ENCODE peak calls at places on chromosomes 11 and 22, in four cellular contexts. X, V, L and D are unnamed samples.
A peak's percentile ranks its signal among the peaks of the same experiment; 100 is the strongest.

GRCh38 chr22:41181349-41182241 is 23.5 kb upstream of the L3MBTL2 start:
- DNase-seq in X (no peak), V (peak; percentile 88), L (no peak), D (no peak)

GRCh38 chr11:1494650-1495049 is 8.1 kb upstream of the MOB2 start:
- DNase-seq in X (no peak), V (no peak), L (no peak), D (no peak)

GRCh38 chr11:84825140-84825539 is 802.0 kb downstream of the DLG2 start:
- DNase-seq in X (no peak), V (no peak), L (no peak), D (no peak)

GRCh38 chr11:129315781-129316579 is 59.7 kb upstream of the BARX2 start:
- DNase-seq in X (no peak), V (no peak), L (no peak), D (peak; percentile 52)

GRCh38 chr11:118619444-118620205 is 12.2 kb downstream of the PHLDB1 start:
- DNase-seq in X (no peak), V (peak; percentile 96), L (no peak), D (no peak)

GRCh38 chr11:116112031-116112935 is 608.1 kb upstream of the CADM1 start:
- DNase-seq in X (no peak), V (no peak), L (no peak), D (no peak)

GRCh38 chr11:4087551-4087950 is 7.0 kb upstream of the RRM1 start:
- DNase-seq in X (no peak), V (peak; percentile 49), L (no peak), D (peak; percentile 49)

GRCh38 chr22:43289551-43289963 is 53.6 kb downstream of the SCUBE1 start:
- DNase-seq in X (no peak), V (peak; percentile 17), L (no peak), D (no peak)

GRCh38 chr22:18057568-18058209 is 20.1 kb upstream of the PEX26 start:
- DNase-seq in X (no peak), V (peak; percentile 97), L (no peak), D (no peak)

GRCh38 chr11:3905080-3905953 is 49.9 kb downstream of the STIM1 start:
- DNase-seq in X (peak; percentile 38), V (peak; percentile 88), L (peak; percentile 50), D (peak; percentile 23)

GRCh38 chr11:82759649-82760048 is 26.0 kb upstream of the FAM181B start:
- DNase-seq in X (no peak), V (no peak), L (no peak), D (no peak)

GRCh38 chr11:93117578-93117964 is 80.2 kb downstream of the SLC36A4 start:
- DNase-seq in X (no peak), V (no peak), L (no peak), D (no peak)

GRCh38 chr11:118609380-118610219 is 2.2 kb downstream of the PHLDB1 start:
- DNase-seq in X (peak; percentile 18), V (peak; percentile 38), L (peak; percentile 36), D (peak; percentile 75)

GRCh38 chr22:47175151-47175760 is 412.8 kb downstream of the TBC1D22A start:
- DNase-seq in X (no peak), V (no peak), L (no peak), D (no peak)

GRCh38 chr11:75262961-75263852 is 22.6 kb downstream of the TPBGL start:
- DNase-seq in X (no peak), V (no peak), L (no peak), D (no peak)

GRCh38 chr11:80593981-80594380 is 1153.2 kb upstream of the TENM4 start:
- DNase-seq in X (no peak), V (no peak), L (no peak), D (no peak)

GRCh38 chr22:45462034-45462655 is 40.5 kb upstream of the FBLN1 start:
- DNase-seq in X (no peak), V (no peak), L (no peak), D (peak; percentile 79)

GRCh38 chr11:59158206-59159068 is 13.5 kb upstream of the DTX4 start:
- DNase-seq in X (peak; percentile 36), V (peak; percentile 65), L (peak; percentile 65), D (peak; percentile 72)

GRCh38 chr22:21713428-21714058 is 22.1 kb downstream of the YPEL1 start:
- DNase-seq in X (no peak), V (no peak), L (no peak), D (no peak)

GRCh38 chr11:64564419-64564818 is 26.6 kb upstream of the SLC22A12 start:
- DNase-seq in X (no peak), V (no peak), L (no peak), D (no peak)

GRCh38 chr11:67178421-67178820 is 59.4 kb downstream of the KDM2A start:
- DNase-seq in X (no peak), V (peak; percentile 63), L (no peak), D (no peak)

GRCh38 chr11:79413258-79413657 is 27.6 kb downstream of the TENM4 start:
- DNase-seq in X (no peak), V (peak; percentile 81), L (no peak), D (peak; percentile 76)

GRCh38 chr11:114440971-114441810 is 1.9 kb downstream of the REXO2 start:
- DNase-seq in X (no peak), V (no peak), L (no peak), D (no peak)

GRCh38 chr11:62574363-62575057 is 819 bp upstream of the EEF1G start:
- DNase-seq in X (no peak), V (peak; percentile 34), L (no peak), D (peak; percentile 84)

GRCh38 chr22:36790648-36791047 is 14.7 kb upstream of the IFT27 start:
- DNase-seq in X (no peak), V (no peak), L (no peak), D (no peak)